ENCODE peak calls at places on chromosomes 13 and 19, in ten cellular contexts. Y is heart right ventricle, A is sigmoid colon, T is MCF 10A, R is GM20000, C is uterus, P is cardiac fibroblast, D is tibial artery, X is WTC11, O is BJ. H is an unnamed sample.

GRCh38 chr13:113918981-113919646 is 54.8 kb downstream of the C13orf46 start:
- DNase-seq in Y (no peak), A (no peak), T (no peak), R (no peak), C (no peak), P (no peak), D (peak), X (peak), O (no peak), H (no peak)

GRCh38 chr19:43476606-43477005 is 11.2 kb upstream of the LYPD3 start:
- DNase-seq in Y (no peak), A (no peak), T (no peak), R (no peak), C (no peak), P (peak), D (no peak), X (no peak), O (peak), H (no peak)

GRCh38 chr13:31749929-31750328 is 10.6 kb downstream of the RXFP2 start:
- DNase-seq in Y (no peak), A (no peak), T (peak), R (no peak), C (no peak), P (peak), D (no peak), X (no peak), O (peak), H (no peak)

GRCh38 chr19:10421981-10422461 is 1.7 kb downstream of the PDE4A start:
- DNase-seq in Y (no peak), A (no peak), T (no peak), R (peak), C (no peak), P (no peak), D (no peak), X (no peak), O (no peak), H (no peak)

GRCh38 chr13:30616927-30617314 is 799 bp upstream of the USPL1 start:
- DNase-seq in Y (no peak), A (peak), T (peak), R (peak), C (peak), P (peak), D (peak), X (no peak), O (peak), H (no peak)

GRCh38 chr19:35318679-35319448 is 10.1 kb upstream of the CD22 start:
- DNase-seq in Y (peak), A (peak), T (peak), R (no peak), C (peak), P (peak), D (peak), X (no peak), O (peak), H (no peak)

GRCh38 chr19:41192574-41193419 is at the start of gene CYP2S1:
- DNase-seq in Y (no peak), A (no peak), T (no peak), R (no peak), C (no peak), P (no peak), D (no peak), X (peak), O (no peak), H (no peak)

GRCh38 chr13:56713656-56714055 is 427.1 kb upstream of the PRR20A start:
- DNase-seq in Y (no peak), A (no peak), T (no peak), R (no peak), C (no peak), P (no peak), D (no peak), X (peak), O (no peak), H (no peak)

GRCh38 chr13:106173891-106174610 is 361.4 kb downstream of the EFNB2 start:
- DNase-seq in Y (no peak), A (no peak), T (no peak), R (no peak), C (no peak), P (no peak), D (no peak), X (no peak), O (no peak), H (no peak)

DNA sequence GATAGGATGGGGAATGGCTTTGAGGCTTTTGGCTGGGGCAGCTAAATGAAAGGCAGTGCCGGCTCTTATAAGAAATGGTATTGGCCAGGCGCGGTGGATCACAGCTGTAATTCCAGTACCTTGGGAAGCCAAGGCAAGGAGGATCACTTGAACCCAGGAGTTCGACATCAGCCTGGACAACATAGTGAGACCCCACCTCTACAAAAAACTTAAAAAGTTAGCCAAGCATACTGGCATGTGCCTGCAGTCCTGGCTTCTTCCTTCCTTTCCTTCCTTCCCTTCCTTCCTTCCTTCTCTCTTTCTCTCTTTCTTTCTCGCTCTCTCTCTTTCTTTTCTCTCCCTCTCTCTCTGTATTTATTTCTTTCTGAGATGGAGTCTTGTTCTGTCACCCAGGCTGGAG is 3.1 kb downstream of the CA11 start:
- DNase-seq in Y (no peak), A (no peak), T (no peak), R (no peak), C (no peak), P (no peak), D (no peak), X (no peak), O (no peak), H (no peak)
- TF ChIP-seq CTCF in Y (no peak), A (no peak), T (no peak), R (no peak), C (no peak), P (no peak), D (no peak), X (no peak), O (no peak), H (no peak)

GRCh38 chr19:739998-740715 is 10.8 kb upstream of the MISP start:
- DNase-seq in Y (no peak), A (no peak), T (no peak), R (no peak), C (no peak), P (no peak), D (no peak), X (no peak), O (no peak), H (no peak)

GRCh38 chr19:742540-743075 is 8.3 kb upstream of the MISP start:
- DNase-seq in Y (no peak), A (no peak), T (no peak), R (no peak), C (no peak), P (no peak), D (no peak), X (no peak), O (no peak), H (no peak)

GRCh38 chr19:743168-743687 is 7.7 kb upstream of the MISP start:
- DNase-seq in Y (no peak), A (no peak), T (no peak), R (no peak), C (no peak), P (peak), D (no peak), X (peak), O (no peak), H (no peak)

GRCh38 chr19:738509-739128 is 12.3 kb upstream of the MISP start:
- DNase-seq in Y (no peak), A (peak), T (no peak), R (no peak), C (no peak), P (no peak), D (no peak), X (no peak), O (no peak), H (no peak)

GRCh38 chr19:741506-742131 is 9.3 kb upstream of the MISP start:
- DNase-seq in Y (no peak), A (peak), T (peak), R (no peak), C (no peak), P (peak), D (no peak), X (peak), O (no peak), H (no peak)
- TF ChIP-seq CTCF in Y (no peak), A (no peak), T (no peak), R (no peak), C (no peak), P (peak), D (no peak), X (no peak), O (peak), H (peak)

GRCh38 chr13:51818276-51818675 is 14.3 kb upstream of the DHRS12 start:
- DNase-seq in Y (no peak), A (peak), T (no peak), R (no peak), C (no peak), P (no peak), D (peak), X (no peak), O (no peak), H (no peak)
- TF ChIP-seq CTCF in Y (no peak), A (no peak), T (no peak), R (no peak), C (no peak), P (no peak), D (no peak), X (no peak), O (no peak), H (no peak)

GRCh38 chr13:43800828-43801227 is 14.1 kb upstream of the ENOX1 start:
- DNase-seq in Y (no peak), A (no peak), T (no peak), R (no peak), C (no peak), P (no peak), D (no peak), X (no peak), O (no peak), H (no peak)
- TF ChIP-seq CTCF in Y (no peak), A (no peak), T (no peak), R (no peak), C (no peak), P (no peak), D (no peak), X (no peak), O (no peak), H (no peak)

DNA sequence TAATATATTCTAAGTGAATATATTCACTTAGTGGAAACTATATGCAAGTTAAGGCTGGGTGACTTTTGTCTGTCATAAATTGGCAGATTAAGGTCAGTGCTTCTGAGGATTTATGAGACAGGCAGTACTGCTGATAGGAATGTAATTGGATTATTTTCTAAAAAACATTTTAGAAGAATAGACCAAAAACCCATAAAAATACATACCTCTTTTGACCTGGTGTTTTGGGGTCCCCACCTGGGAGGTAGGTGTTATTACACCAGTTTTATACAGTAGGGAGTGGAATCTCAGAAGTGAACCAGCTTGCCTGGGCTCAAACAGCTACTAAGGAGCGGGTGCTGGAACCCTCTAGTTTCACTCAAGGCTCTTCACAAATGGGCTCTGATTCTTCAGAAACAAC is 25.3 kb downstream of the COG3 start:
- DNase-seq in Y (no peak), A (no peak), T (peak), R (no peak), C (no peak), P (no peak), D (no peak), X (no peak), O (no peak), H (no peak)
- TF ChIP-seq CTCF in Y (peak), A (no peak), T (peak), R (peak), C (no peak), P (no peak), D (no peak), X (no peak), O (no peak), H (peak)

GRCh38 chr13:81048026-81048461 is 707.1 kb upstream of the SPRY2 start:
- DNase-seq in Y (no peak), A (no peak), T (peak), R (no peak), C (no peak), P (no peak), D (no peak), X (no peak), O (no peak), H (no peak)

GRCh38 chr13:81051873-81052272 is 710.9 kb upstream of the SPRY2 start:
- DNase-seq in Y (no peak), A (no peak), T (peak), R (no peak), C (no peak), P (peak), D (no peak), X (no peak), O (no peak), H (no peak)
- TF ChIP-seq CTCF in Y (no peak), A (no peak), T (no peak), R (no peak), C (no peak), P (peak), D (no peak), X (no peak), O (no peak), H (peak)